ENCODE peak calls at places on chromosomes 7 and 10, in four cellular contexts. T, Q, B and K are unnamed samples.

GRCh38 chr7:102942181-102942882 is 29.5 kb downstream of the LRRC17 start:
- DNase-seq in B (no peak), T (no peak), Q (no peak), K (no peak)

GRCh38 chr7:56092789-56093531 is at the start of gene PHKG1:
- DNase-seq in T (peak), Q (peak), B (no peak), K (peak)

GRCh38 chr10:123637326-123637880 is 28.8 kb upstream of the GPR26 start:
- DNase-seq in Q (no peak), T (no peak), B (no peak), K (no peak)

GRCh38 chr10:26432938-26433337 is 5.2 kb upstream of the APBB1IP start:
- DNase-seq in Q (no peak), B (no peak), T (no peak), K (no peak)

GRCh38 chr10:3226960-3227724 is 54.6 kb upstream of the PITRM1 start:
- DNase-seq in Q (peak), B (no peak), T (no peak), K (no peak)

GRCh38 chr7:1459930-1460756 is 873 bp upstream of the MICALL2 start:
- DNase-seq in T (peak), Q (no peak), B (no peak), K (peak)

GRCh38 chr10:106320876-106321275 is 843.6 kb downstream of the SORCS1 start:
- DNase-seq in Q (no peak), B (no peak), T (no peak), K (no peak)

GRCh38 chr10:110008518-110009339 is 945 bp downstream of the ADD3 start:
- DNase-seq in B (no peak), Q (no peak), T (peak), K (peak)

GRCh38 chr7:77504951-77505350 is 32.1 kb upstream of the PTPN12 start:
- DNase-seq in Q (no peak), B (no peak), T (no peak), K (no peak)

GRCh38 chr7:41255716-41256115 is 447.2 kb downstream of the INHBA start:
- DNase-seq in T (no peak), Q (no peak), B (no peak), K (no peak)

GRCh38 chr10:73094986-73095478 is 1.6 kb downstream of the P4HA1 start:
- DNase-seq in Q (no peak), T (no peak), B (no peak), K (no peak)

GRCh38 chr10:74071151-74071550 is 73.2 kb downstream of the VCL start:
- DNase-seq in Q (peak), T (no peak), B (no peak), K (peak)

GRCh38 chr10:43286076-43286805 is 19.4 kb upstream of the RASGEF1A start:
- DNase-seq in T (no peak), Q (no peak), B (no peak), K (no peak)

GRCh38 chr7:26508481-26508880 is 216.8 kb downstream of the SNX10 start:
- DNase-seq in Q (no peak), B (no peak), T (no peak), K (no peak)

GRCh38 chr7:134636008-134636449 is 10.6 kb upstream of the BPGM start:
- DNase-seq in B (peak), Q (no peak), T (no peak), K (peak)

GRCh38 chr10:470339-471003 is 219.0 kb downstream of the DIP2C start:
- DNase-seq in B (no peak), Q (no peak), T (peak), K (no peak)

GRCh38 chr7:99835189-99835588 is 7.4 kb downstream of the CYP3A43 start:
- DNase-seq in Q (no peak), B (no peak), T (peak), K (no peak)

GRCh38 chr10:96509017-96509641 is 4.6 kb downstream of the TLL2 start:
- DNase-seq in B (no peak), T (no peak), Q (peak), K (no peak)

GRCh38 chr7:131106681-131107342 is 220.9 kb upstream of the MKLN1 start:
- DNase-seq in T (peak), B (no peak), Q (no peak), K (no peak)

GRCh38 chr7:84705079-84705478 is 481.8 kb downstream of the SEMA3D start:
- DNase-seq in B (no peak), Q (no peak), T (no peak), K (no peak)

GRCh38 chr7:134014935-134015334 is 112.2 kb upstream of the LRGUK start:
- DNase-seq in Q (no peak), T (no peak), B (no peak), K (no peak)

GRCh38 chr7:44999245-45000095 is 531 bp upstream of the CCM2 start:
- DNase-seq in T (peak), Q (peak), B (peak), K (peak)
- TF ChIP-seq POLR2A in T (peak), Q (no peak), B (no peak), K (peak)

GRCh38 chr10:114026189-114027040 is 17.3 kb upstream of the ADRB1 start:
- DNase-seq in T (no peak), B (peak), Q (peak), K (peak)
- TF ChIP-seq FOS in T (no peak), B (no peak), Q (no peak), K (peak)

GRCh38 chr7:18786196-18786727 is 290.7 kb downstream of the HDAC9 start:
- DNase-seq in Q (no peak), B (no peak), T (no peak), K (no peak)

GRCh38 chr7:18788026-18788425 is 292.5 kb downstream of the HDAC9 start:
- DNase-seq in Q (no peak), B (no peak), T (no peak), K (no peak)

GRCh38 chr7:18786796-18787195 is 291.2 kb downstream of the HDAC9 start:
- DNase-seq in Q (no peak), B (no peak), T (no peak), K (no peak)
- TF ChIP-seq POLR2A in Q (no peak), B (no peak), T (no peak), K (no peak)

GRCh38 chr10:5447611-5448071 is 35.3 kb downstream of the NET1 start:
- DNase-seq in Q (peak), T (peak), B (peak), K (peak)
- TF ChIP-seq FOS in Q (no peak), T (no peak), B (no peak), K (no peak)

GRCh38 chr7:128791121-128791967 is 424 bp upstream of the CCDC136 start:
- DNase-seq in Q (peak), T (peak), B (no peak), K (peak)
- TF ChIP-seq POLR2A in Q (no peak), T (peak), B (peak), K (no peak)

GRCh38 chr10:70563230-70563629 is 39.3 kb downstream of the PRF1 start:
- DNase-seq in Q (no peak), B (no peak), T (no peak), K (no peak)
- TF ChIP-seq FOS in Q (no peak), B (no peak), T (no peak), K (no peak)

GRCh38 chr7:95772298-95772770 is at the start of gene DYNC1I1:
- DNase-seq in Q (peak), T (peak), B (no peak), K (peak)
- TF ChIP-seq POLR2A in Q (no peak), T (no peak), B (no peak), K (no peak)

DNA sequence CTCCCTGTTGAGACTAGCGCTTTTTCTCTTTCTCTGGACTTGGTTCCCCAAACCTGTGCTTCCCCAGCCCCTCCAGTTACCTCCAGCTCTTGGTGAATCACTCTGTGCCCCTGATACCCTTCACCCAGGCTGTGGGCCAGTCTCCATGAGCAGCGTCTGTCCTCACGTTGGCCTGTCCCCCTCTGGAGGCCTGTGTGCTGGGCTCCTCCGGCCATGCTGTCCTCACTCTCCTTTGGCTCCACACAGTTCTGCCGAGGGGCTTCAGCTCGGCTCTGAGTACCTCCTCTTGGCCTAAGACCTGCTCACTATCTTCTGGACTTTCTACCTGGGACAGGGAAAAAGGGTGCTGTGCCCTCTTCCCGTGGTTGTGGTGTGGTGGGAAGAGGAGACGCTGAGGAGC is 140.2 kb upstream of the TNS3 start:
- DNase-seq in B (no peak), Q (no peak), T (no peak), K (no peak)
- TF ChIP-seq FOS in B (no peak), Q (no peak), T (no peak), K (no peak)

GRCh38 chr7:98284335-98285036 is 3.0 kb downstream of the BRI3 start:
- DNase-seq in B (no peak), Q (peak), T (no peak), K (peak)

GRCh38 chr7:98282727-98283126 is 1.2 kb downstream of the BRI3 start:
- DNase-seq in Q (no peak), B (no peak), T (no peak), K (peak)

GRCh38 chr7:98283887-98284222 is 2.4 kb downstream of the BRI3 start:
- DNase-seq in T (no peak), B (no peak), Q (no peak), K (no peak)

GRCh38 chr7:98281757-98282652 is 519 bp downstream of the BRI3 start:
- DNase-seq in T (peak), B (no peak), Q (no peak), K (peak)

DNA sequence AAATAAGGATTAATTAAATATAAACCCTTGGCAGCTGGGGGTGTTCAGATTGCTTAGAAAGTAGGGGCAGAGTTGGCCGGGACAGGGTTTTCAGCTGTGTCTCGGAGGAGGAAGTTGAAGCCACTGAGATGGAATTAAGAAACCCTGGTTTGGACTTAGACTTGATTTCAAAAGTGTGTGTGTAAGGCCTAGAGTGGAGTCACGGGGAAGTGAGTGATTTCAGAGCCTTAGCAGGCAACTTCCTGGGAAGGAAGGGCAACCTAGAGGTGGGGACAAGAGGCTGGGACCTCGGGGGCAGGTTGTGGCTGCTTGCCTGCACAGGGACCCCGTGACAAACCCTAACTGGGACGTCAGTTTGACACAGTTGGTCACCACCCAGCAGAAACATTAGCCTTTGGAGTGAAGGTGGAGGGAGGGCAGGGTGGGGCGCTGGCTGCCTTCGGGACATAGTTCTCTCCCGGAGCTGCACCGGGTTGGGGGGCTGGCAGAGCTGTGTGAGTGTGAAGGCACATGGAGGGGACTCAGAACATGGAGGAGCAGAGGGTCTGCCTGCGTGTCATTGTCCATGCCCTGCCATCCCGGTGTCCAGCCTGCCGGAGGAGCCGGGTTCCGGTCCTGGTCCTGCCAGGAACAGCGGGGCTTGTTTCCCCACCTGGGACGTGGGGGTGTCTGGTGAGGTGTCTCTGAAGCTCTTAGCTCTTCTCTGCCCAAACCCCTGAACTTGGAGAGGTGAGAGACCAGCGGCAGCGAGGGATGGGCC is 1.8 kb downstream of the BRI3 start:
- DNase-seq in T (no peak), Q (peak), B (no peak), K (peak)
- TF ChIP-seq POLR2A in T (no peak), Q (no peak), B (no peak), K (no peak)

DNA sequence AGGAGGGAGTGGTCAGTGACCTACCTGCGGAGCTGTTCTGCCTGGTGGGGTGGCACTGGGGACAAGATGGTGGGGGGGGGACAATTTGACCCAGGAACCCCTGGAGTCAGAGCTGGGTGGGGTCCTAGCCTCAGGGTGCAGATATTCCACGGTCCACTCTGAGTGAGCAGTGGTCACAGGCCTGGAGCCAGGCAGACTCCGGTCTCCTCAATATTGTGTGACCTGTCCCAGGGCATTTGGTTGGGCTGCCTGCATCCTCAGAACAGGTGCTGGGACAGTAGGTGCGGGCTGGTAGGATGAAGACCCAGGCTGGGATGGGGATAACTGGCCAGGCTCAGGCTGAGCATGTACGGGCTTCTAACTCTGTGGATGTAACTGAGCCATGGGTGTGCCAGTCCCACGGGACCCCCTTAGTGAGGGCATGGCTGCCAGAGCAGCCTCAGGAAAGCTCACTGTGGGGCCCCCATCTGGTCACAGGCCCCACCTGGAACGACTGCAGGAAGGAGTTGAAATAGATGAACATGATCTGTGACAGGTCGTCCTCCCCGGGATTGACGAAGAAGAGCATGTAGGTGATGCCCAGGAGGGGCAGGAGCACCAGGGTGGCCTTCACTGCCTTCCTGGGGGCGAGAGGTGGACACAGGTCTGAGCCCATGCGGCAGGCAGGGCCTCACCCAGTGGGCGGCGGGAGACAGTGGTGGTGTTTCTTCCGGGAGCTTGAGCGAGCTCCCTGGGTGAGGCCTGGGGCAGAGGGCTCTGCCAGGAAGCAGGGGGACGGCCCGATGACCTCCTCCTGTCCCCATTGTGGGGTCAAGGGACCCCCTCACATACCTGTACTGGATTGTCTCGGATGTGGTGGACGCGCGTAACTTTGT is 26.9 kb downstream of the CRHR2 start:
- DNase-seq in B (no peak), Q (no peak), T (no peak), K (no peak)
- TF ChIP-seq FOS in B (no peak), Q (no peak), T (no peak), K (no peak)